ENCODE peak calls at places on chromosomes 6 and 20, in four cellular contexts. Z is body of pancreas, K is right lobe of liver, I is uterus. V is an unnamed sample.

GRCh38 chr6:28648878-28649375 is 123.2 kb downstream of the GPX5 start:
- DNase-seq in K (no peak), I (no peak), Z (no peak), V (no peak)

GRCh38 chr6:13914346-13914745 is 10.4 kb upstream of the RNF182 start:
- DNase-seq in K (no peak), I (no peak), Z (no peak), V (no peak)

GRCh38 chr6:1391692-1392309 is 2.4 kb downstream of the FOXF2 start:
- DNase-seq in Z (no peak), K (no peak), I (no peak), V (no peak)

GRCh38 chr20:64090165-64090564 is 6.0 kb upstream of the LKAAEAR1 start:
- DNase-seq in I (no peak), Z (no peak), K (no peak), V (no peak)

GRCh38 chr6:66930559-66931290 is 1223.7 kb upstream of the EYS start:
- DNase-seq in Z (no peak), K (no peak), I (no peak), V (no peak)

GRCh38 chr20:34525709-34526416 is 9.6 kb downstream of the DYNLRB1 start:
- DNase-seq in K (no peak), I (peak), Z (peak), V (peak)

GRCh38 chr6:108492131-108492766 is 68.5 kb upstream of the FOXO3 start:
- DNase-seq in K (no peak), Z (no peak), I (no peak), V (no peak)

GRCh38 chr6:80689700-80690099 is 583.2 kb downstream of the BCKDHB start:
- DNase-seq in K (no peak), I (no peak), Z (no peak), V (no peak)

GRCh38 chr6:89048985-89049384 is 31.6 kb upstream of the PNRC1 start:
- DNase-seq in Z (no peak), K (no peak), I (no peak), V (no peak)

GRCh38 chr20:59776059-59776603 is 157.3 kb downstream of the SYCP2 start:
- DNase-seq in I (peak), K (no peak), Z (no peak), V (peak)

GRCh38 chr6:45915776-45916348 is 99.8 kb downstream of the CLIC5 start:
- DNase-seq in I (no peak), K (no peak), Z (no peak), V (no peak)

GRCh38 chr6:78615430-78615904 is 251.9 kb upstream of the IRAK1BP1 start:
- DNase-seq in Z (no peak), I (no peak), K (no peak), V (no peak)

GRCh38 chr20:48633620-48634257 is 194.1 kb downstream of the PREX1 start:
- DNase-seq in Z (no peak), K (peak), I (no peak), V (no peak)

GRCh38 chr6:144894240-144894639 is 609.1 kb downstream of the UTRN start:
- DNase-seq in I (no peak), K (no peak), Z (no peak), V (no peak)

GRCh38 chr6:165969184-165969583 is 198.5 kb downstream of the TBXT start:
- DNase-seq in K (no peak), I (no peak), Z (no peak), V (no peak)

GRCh38 chr20:43124261-43124660 is 65.4 kb downstream of the PTPRT start:
- DNase-seq in I (no peak), K (no peak), Z (no peak), V (no peak)

GRCh38 chr20:407097-407952 is 774 bp upstream of the RBCK1 start:
- DNase-seq in K (peak), I (peak), Z (peak), V (peak)
- TF ChIP-seq POLR2A in K (peak), I (peak), Z (peak), V (no peak)

GRCh38 chr6:17930321-17930993 is 57.0 kb downstream of the KIF13A start:
- DNase-seq in Z (no peak), I (no peak), K (no peak), V (no peak)
- TF ChIP-seq POLR2A in Z (no peak), I (no peak), K (no peak), V (no peak)

DNA sequence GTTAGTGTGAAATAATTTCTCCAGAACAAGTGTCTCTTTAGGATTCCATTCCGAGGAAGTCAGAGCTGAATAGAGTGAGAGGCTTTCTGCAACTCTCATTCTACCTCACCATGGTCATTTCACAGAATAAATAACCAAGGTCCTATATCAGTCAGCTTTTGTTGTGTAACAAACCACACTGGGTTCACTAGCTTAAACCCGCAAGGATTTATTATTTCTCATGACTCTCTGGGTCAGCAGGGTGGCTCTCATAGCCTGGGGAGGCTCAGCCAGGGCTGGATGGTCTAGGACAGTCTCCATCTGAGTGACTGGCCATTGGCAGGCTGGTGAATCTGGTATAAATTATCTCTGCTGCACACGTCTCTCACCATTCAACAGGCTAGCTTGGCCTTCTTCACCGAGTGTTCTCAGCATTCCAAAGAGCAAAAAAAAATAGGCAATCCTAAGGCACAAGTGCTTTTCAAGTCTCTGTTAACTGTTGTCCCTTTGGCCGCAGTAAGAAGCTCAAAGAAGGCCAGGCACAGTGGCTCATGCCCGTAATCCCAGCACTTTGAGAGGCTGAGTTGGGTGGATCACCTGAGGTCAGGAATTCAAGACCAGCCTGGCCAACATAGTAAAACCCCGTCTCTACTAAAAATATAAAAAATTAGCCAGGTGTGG is 39.7 kb downstream of the ISM1 start:
- DNase-seq in Z (no peak), I (no peak), K (no peak), V (no peak)
- TF ChIP-seq POLR2A in Z (no peak), I (no peak), K (no peak), V (no peak)

GRCh38 chr6:31736768-31737314 is 511 bp upstream of the CLIC1 start:
- DNase-seq in I (no peak), Z (no peak), K (no peak), V (no peak)

GRCh38 chr6:31733734-31734133 is 2.6 kb downstream of the CLIC1 start:
- DNase-seq in Z (no peak), K (no peak), I (no peak), V (no peak)

GRCh38 chr6:31736026-31736767 is at the start of gene CLIC1:
- DNase-seq in I (peak), Z (peak), K (peak), V (peak)

GRCh38 chr6:31734247-31734702 is 2.1 kb downstream of the CLIC1 start:
- DNase-seq in K (no peak), I (no peak), Z (no peak), V (no peak)

DNA sequence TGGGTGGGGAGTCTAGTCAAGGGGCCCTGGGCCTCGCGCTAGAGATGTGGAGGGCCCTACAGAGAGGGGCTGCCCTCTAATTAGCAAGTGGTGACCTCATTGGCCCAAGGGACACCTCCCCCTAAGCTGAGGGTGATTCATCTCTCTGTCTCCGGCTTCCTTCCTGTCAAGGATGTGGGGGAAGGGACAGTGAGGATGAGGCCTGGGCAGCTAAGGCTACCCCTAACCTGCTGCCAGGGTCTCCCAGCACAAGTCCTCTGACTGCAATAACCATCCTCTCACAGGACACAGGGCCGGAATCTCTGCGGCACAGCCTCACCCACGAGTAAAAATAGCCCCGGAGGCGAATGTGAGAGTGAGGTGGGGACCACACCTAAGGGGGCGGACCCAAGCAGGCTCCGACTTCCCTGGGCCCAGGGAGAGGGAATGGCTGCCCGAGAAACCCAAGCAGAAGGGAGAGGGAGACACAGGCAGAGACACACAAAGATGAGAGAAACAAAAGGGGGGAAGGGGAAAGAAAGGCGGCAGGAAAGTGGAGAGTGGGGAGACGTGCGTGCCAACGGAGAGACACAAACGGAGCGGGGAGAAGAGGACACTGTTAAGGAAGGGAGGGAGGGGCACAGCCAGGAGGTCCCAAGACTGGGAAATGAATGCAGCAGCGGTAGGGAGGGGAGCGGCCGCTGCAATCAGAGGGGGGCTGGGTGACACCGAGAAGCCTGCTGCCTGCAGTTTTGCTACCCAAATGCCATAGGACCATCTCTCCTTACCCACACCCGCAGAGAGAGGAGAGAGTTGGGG is 1.4 kb downstream of the CLIC1 start:
- DNase-seq in K (no peak), Z (no peak), I (peak), V (no peak)
- TF ChIP-seq POLR2A in K (no peak), Z (no peak), I (peak), V (no peak)

GRCh38 chr20:56391596-56392281 is at the start of gene AURKA:
- DNase-seq in I (no peak), Z (no peak), K (no peak), V (no peak)
- TF ChIP-seq POLR2A in I (no peak), Z (no peak), K (no peak), V (no peak)

GRCh38 chr6:9520417-9521151 is 894.3 kb downstream of the TFAP2A start:
- DNase-seq in I (no peak), K (no peak), Z (no peak), V (no peak)
- TF ChIP-seq POLR2A in I (no peak), K (no peak), Z (no peak), V (no peak)

GRCh38 chr20:50192364-50193168 is 1.9 kb downstream of the CEBPB start:
- DNase-seq in K (peak), I (peak), Z (peak), V (peak)

GRCh38 chr20:50191566-50192363 is 1.1 kb downstream of the CEBPB start:
- DNase-seq in I (peak), K (peak), Z (peak), V (peak)

GRCh38 chr20:50190251-50191064 is at the start of gene CEBPB:
- DNase-seq in I (peak), Z (peak), K (peak), V (peak)

GRCh38 chr20:50189681-50190250 is 864 bp upstream of the CEBPB start:
- DNase-seq in I (peak), Z (peak), K (peak), V (no peak)

DNA sequence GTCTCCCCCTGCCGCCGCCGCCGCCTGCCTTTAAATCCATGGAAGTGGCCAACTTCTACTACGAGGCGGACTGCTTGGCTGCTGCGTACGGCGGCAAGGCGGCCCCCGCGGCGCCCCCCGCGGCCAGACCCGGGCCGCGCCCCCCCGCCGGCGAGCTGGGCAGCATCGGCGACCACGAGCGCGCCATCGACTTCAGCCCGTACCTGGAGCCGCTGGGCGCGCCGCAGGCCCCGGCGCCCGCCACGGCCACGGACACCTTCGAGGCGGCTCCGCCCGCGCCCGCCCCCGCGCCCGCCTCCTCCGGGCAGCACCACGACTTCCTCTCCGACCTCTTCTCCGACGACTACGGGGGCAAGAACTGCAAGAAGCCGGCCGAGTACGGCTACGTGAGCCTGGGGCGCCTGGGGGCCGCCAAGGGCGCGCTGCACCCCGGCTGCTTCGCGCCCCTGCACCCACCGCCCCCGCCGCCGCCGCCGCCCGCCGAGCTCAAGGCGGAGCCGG is 485 bp downstream of the CEBPB start:
- DNase-seq in I (no peak), K (peak), Z (peak), V (no peak)
- TF ChIP-seq POLR2A in I (no peak), K (peak), Z (no peak), V (no peak)

GRCh38 chr6:47479874-47480273 is 2.3 kb downstream of the CD2AP start:
- DNase-seq in I (no peak), K (no peak), Z (no peak), V (no peak)

GRCh38 chr6:47476794-47477496 is 644 bp upstream of the CD2AP start:
- DNase-seq in I (no peak), K (no peak), Z (no peak), V (no peak)

GRCh38 chr6:47477497-47478232 is at the start of gene CD2AP:
- DNase-seq in K (peak), Z (peak), I (peak), V (peak)

GRCh38 chr6:47479156-47479541 is 1.6 kb downstream of the CD2AP start:
- DNase-seq in K (no peak), I (no peak), Z (no peak), V (no peak)

DNA sequence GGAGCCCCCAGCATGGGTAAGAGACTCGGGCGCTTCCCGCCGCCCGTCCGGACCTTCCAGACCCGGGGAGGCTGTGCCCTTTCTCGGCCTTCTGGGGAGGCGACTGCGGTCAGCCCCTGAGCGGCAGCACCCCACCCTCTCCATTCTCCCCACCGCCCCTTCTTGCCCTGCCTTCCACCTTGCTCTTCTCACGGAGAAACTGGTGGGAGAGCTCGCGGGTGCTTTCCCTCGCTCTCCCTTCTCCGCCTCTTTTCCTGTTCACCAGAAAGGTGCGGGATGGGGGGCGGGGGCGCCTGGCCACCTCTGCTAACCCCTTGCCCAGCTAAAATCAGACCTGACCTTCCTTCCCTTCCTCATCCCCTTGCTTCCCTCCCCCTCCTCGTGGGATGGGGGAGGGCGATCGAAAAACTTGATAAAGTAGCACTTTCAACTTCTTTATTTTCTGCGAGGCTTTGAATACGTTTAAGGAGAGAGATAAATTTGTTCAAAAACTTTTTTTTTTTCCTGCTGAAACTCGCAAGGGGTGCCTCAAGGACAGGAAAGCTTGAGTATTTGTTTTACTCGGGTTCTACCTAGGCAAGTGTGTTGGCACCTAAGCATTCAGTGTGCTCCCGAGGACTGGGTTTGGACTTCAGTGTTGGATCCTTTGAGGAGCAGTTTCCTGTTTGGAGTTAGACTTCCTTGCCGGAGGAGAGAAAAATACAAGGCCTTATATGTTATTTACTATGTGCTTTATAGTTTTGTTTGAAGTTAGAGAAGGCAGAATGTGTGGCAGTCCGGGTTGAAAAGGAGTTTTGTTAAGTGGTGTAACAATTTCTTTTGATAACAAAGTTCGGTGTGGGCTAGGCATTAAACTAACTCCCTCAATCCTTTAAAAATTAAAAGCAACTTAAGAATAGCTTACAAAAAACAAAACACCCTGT is 905 bp downstream of the CD2AP start:
- DNase-seq in I (no peak), K (no peak), Z (no peak), V (no peak)
- TF ChIP-seq POLR2A in I (no peak), K (peak), Z (peak), V (no peak)